ENCODE peak calls at places on chromosome 21, in six cellular contexts. One of them, this sample, is unnamed.

GRCh38 chr21:38234395-38235142 is 22.2 kb upstream of the KCNJ15 start:
- DNase-seq in AG10803: no peak
- DNase-seq in retinal pigment epithelial cell: no peak
- DNase-seq in astrocyte of the spinal cord: no peak
- DNase-seq in left ventricle myocardium inferior: no peak
- DNase-seq in brain microvascular endothelial cell: no peak
- DNase-seq in this sample: no peak

GRCh38 chr21:42847051-42847707 is 32.2 kb downstream of the WDR4 start:
- DNase-seq in AG10803: no peak
- DNase-seq in retinal pigment epithelial cell: no peak
- DNase-seq in astrocyte of the spinal cord: no peak
- DNase-seq in left ventricle myocardium inferior: peak; percentile 2
- DNase-seq in brain microvascular endothelial cell: no peak
- DNase-seq in this sample: no peak

GRCh38 chr21:42073140-42074099 is 2.3 kb downstream of the UMODL1 start:
- DNase-seq in AG10803: no peak
- DNase-seq in retinal pigment epithelial cell: no peak
- DNase-seq in astrocyte of the spinal cord: no peak
- DNase-seq in left ventricle myocardium inferior: no peak
- DNase-seq in brain microvascular endothelial cell: no peak
- DNase-seq in this sample: no peak

GRCh38 chr21:26441081-26441610 is 131.9 kb downstream of the CYYR1 start:
- DNase-seq in AG10803: no peak
- DNase-seq in retinal pigment epithelial cell: no peak
- DNase-seq in astrocyte of the spinal cord: no peak
- DNase-seq in left ventricle myocardium inferior: no peak
- DNase-seq in brain microvascular endothelial cell: no peak
- DNase-seq in this sample: no peak

GRCh38 chr21:45532826-45533730 is 9.2 kb downstream of the SLC19A1 start:
- DNase-seq in AG10803: no peak
- DNase-seq in retinal pigment epithelial cell: no peak
- DNase-seq in astrocyte of the spinal cord: no peak
- DNase-seq in left ventricle myocardium inferior: peak; percentile 15
- DNase-seq in brain microvascular endothelial cell: no peak
- DNase-seq in this sample: no peak

GRCh38 chr21:38850277-38850951 is 44.7 kb downstream of the ETS2 start:
- DNase-seq in AG10803: no peak
- DNase-seq in retinal pigment epithelial cell: no peak
- DNase-seq in astrocyte of the spinal cord: no peak
- DNase-seq in left ventricle myocardium inferior: no peak
- DNase-seq in brain microvascular endothelial cell: no peak
- DNase-seq in this sample: no peak

GRCh38 chr21:41581592-41582228 is 73.8 kb upstream of the TMPRSS2 start:
- DNase-seq in AG10803: no peak
- DNase-seq in retinal pigment epithelial cell: no peak
- DNase-seq in astrocyte of the spinal cord: no peak
- DNase-seq in left ventricle myocardium inferior: no peak
- DNase-seq in brain microvascular endothelial cell: no peak
- DNase-seq in this sample: no peak

GRCh38 chr21:39705849-39706248 is 39.1 kb upstream of the IGSF5 start:
- DNase-seq in AG10803: peak; percentile 27
- DNase-seq in retinal pigment epithelial cell: no peak
- DNase-seq in astrocyte of the spinal cord: peak; percentile 31
- DNase-seq in left ventricle myocardium inferior: no peak
- DNase-seq in brain microvascular endothelial cell: no peak
- DNase-seq in this sample: no peak

GRCh38 chr21:33451634-33452071 is 28.1 kb downstream of the TMEM50B start:
- DNase-seq in AG10803: peak; percentile 9
- DNase-seq in retinal pigment epithelial cell: no peak
- DNase-seq in astrocyte of the spinal cord: peak; percentile 7
- DNase-seq in left ventricle myocardium inferior: no peak
- DNase-seq in brain microvascular endothelial cell: no peak
- DNase-seq in this sample: no peak

GRCh38 chr21:26320541-26320940 is 150.0 kb upstream of the APP start:
- DNase-seq in AG10803: no peak
- DNase-seq in retinal pigment epithelial cell: no peak
- DNase-seq in astrocyte of the spinal cord: no peak
- DNase-seq in left ventricle myocardium inferior: no peak
- DNase-seq in brain microvascular endothelial cell: no peak
- DNase-seq in this sample: no peak

GRCh38 chr21:31597683-31598082 is 61.8 kb upstream of the SOD1 start:
- DNase-seq in AG10803: no peak
- DNase-seq in retinal pigment epithelial cell: no peak
- DNase-seq in astrocyte of the spinal cord: no peak
- DNase-seq in left ventricle myocardium inferior: no peak
- DNase-seq in brain microvascular endothelial cell: no peak
- DNase-seq in this sample: no peak

GRCh38 chr21:32457360-32457840 is 44.9 kb downstream of the EVA1C start:
- DNase-seq in AG10803: peak; percentile 23
- DNase-seq in retinal pigment epithelial cell: no peak
- DNase-seq in astrocyte of the spinal cord: no peak
- DNase-seq in left ventricle myocardium inferior: peak; percentile 43
- DNase-seq in brain microvascular endothelial cell: no peak
- DNase-seq in this sample: no peak

GRCh38 chr21:31557956-31558838 is 101.3 kb upstream of the SOD1 start:
- DNase-seq in AG10803: no peak
- DNase-seq in retinal pigment epithelial cell: no peak
- DNase-seq in astrocyte of the spinal cord: peak; percentile 28
- DNase-seq in left ventricle myocardium inferior: no peak
- DNase-seq in brain microvascular endothelial cell: peak; percentile 7
- DNase-seq in this sample: no peak

GRCh38 chr21:31735518-31735992 is 3.6 kb upstream of the SCAF4 start:
- DNase-seq in AG10803: no peak
- DNase-seq in retinal pigment epithelial cell: no peak
- DNase-seq in astrocyte of the spinal cord: no peak
- DNase-seq in left ventricle myocardium inferior: no peak
- DNase-seq in brain microvascular endothelial cell: no peak
- DNase-seq in this sample: no peak

GRCh38 chr21:46116189-46116845 is 18.4 kb downstream of the COL6A2 start:
- DNase-seq in AG10803: no peak
- DNase-seq in retinal pigment epithelial cell: no peak
- DNase-seq in astrocyte of the spinal cord: no peak
- DNase-seq in left ventricle myocardium inferior: peak; percentile 8
- DNase-seq in brain microvascular endothelial cell: no peak
- DNase-seq in this sample: no peak

GRCh38 chr21:45540601-45540970 is 1.7 kb downstream of the SLC19A1 start:
- DNase-seq in AG10803: no peak
- DNase-seq in retinal pigment epithelial cell: no peak
- DNase-seq in astrocyte of the spinal cord: no peak
- DNase-seq in left ventricle myocardium inferior: peak; percentile 13
- DNase-seq in brain microvascular endothelial cell: no peak
- DNase-seq in this sample: no peak

GRCh38 chr21:42157606-42158310 is 61.2 kb upstream of the ABCG1 start:
- DNase-seq in AG10803: no peak
- DNase-seq in retinal pigment epithelial cell: no peak
- DNase-seq in astrocyte of the spinal cord: no peak
- DNase-seq in left ventricle myocardium inferior: no peak
- DNase-seq in brain microvascular endothelial cell: no peak
- DNase-seq in this sample: no peak

GRCh38 chr21:29366532-29366931 is 67.8 kb downstream of the BACH1 start:
- DNase-seq in AG10803: no peak
- DNase-seq in retinal pigment epithelial cell: no peak
- DNase-seq in astrocyte of the spinal cord: no peak
- DNase-seq in left ventricle myocardium inferior: no peak
- DNase-seq in brain microvascular endothelial cell: no peak
- DNase-seq in this sample: no peak

GRCh38 chr21:32597205-32597604 is 11.9 kb upstream of the TCP10L start:
- DNase-seq in AG10803: peak; percentile 80
- DNase-seq in retinal pigment epithelial cell: no peak
- DNase-seq in astrocyte of the spinal cord: peak; percentile 73
- DNase-seq in left ventricle myocardium inferior: no peak
- DNase-seq in brain microvascular endothelial cell: peak; percentile 81
- DNase-seq in this sample: peak; percentile 83

GRCh38 chr21:33642896-33643657 is 776 bp downstream of the ITSN1 start:
- DNase-seq in AG10803: peak; percentile 31
- DNase-seq in retinal pigment epithelial cell: no peak
- DNase-seq in astrocyte of the spinal cord: no peak
- DNase-seq in left ventricle myocardium inferior: peak; percentile 42
- DNase-seq in brain microvascular endothelial cell: no peak
- DNase-seq in this sample: no peak

GRCh38 chr21:29326914-29327554 is 28.3 kb downstream of the BACH1 start:
- DNase-seq in AG10803: no peak
- DNase-seq in retinal pigment epithelial cell: no peak
- DNase-seq in astrocyte of the spinal cord: no peak
- DNase-seq in left ventricle myocardium inferior: no peak
- DNase-seq in brain microvascular endothelial cell: no peak
- DNase-seq in this sample: no peak

GRCh38 chr21:44313451-44313850 is 13.6 kb downstream of the PFKL start:
- DNase-seq in AG10803: no peak
- DNase-seq in retinal pigment epithelial cell: no peak
- DNase-seq in astrocyte of the spinal cord: no peak
- DNase-seq in left ventricle myocardium inferior: no peak
- DNase-seq in brain microvascular endothelial cell: no peak
- DNase-seq in this sample: no peak

GRCh38 chr21:44311108-44311507 is 11.3 kb downstream of the PFKL start:
- DNase-seq in AG10803: no peak
- DNase-seq in retinal pigment epithelial cell: no peak
- DNase-seq in astrocyte of the spinal cord: no peak
- DNase-seq in left ventricle myocardium inferior: no peak
- DNase-seq in brain microvascular endothelial cell: no peak
- DNase-seq in this sample: no peak

GRCh38 chr21:44310628-44311027 is 10.8 kb downstream of the PFKL start:
- DNase-seq in AG10803: no peak
- DNase-seq in retinal pigment epithelial cell: no peak
- DNase-seq in astrocyte of the spinal cord: no peak
- DNase-seq in left ventricle myocardium inferior: no peak
- DNase-seq in brain microvascular endothelial cell: no peak
- DNase-seq in this sample: no peak

GRCh38 chr21:44312716-44313115 is 12.9 kb downstream of the PFKL start:
- DNase-seq in AG10803: no peak
- DNase-seq in retinal pigment epithelial cell: no peak
- DNase-seq in astrocyte of the spinal cord: no peak
- DNase-seq in left ventricle myocardium inferior: no peak
- DNase-seq in brain microvascular endothelial cell: no peak
- DNase-seq in this sample: no peak

GRCh38 chr21:44312089-44312488 is 12.2 kb downstream of the PFKL start:
- DNase-seq in AG10803: no peak
- DNase-seq in retinal pigment epithelial cell: no peak
- DNase-seq in astrocyte of the spinal cord: no peak
- DNase-seq in left ventricle myocardium inferior: no peak
- DNase-seq in brain microvascular endothelial cell: no peak
- DNase-seq in this sample: no peak
- TF ChIP-seq CTCF in AG10803: no peak
- TF ChIP-seq CTCF in retinal pigment epithelial cell: no peak
- TF ChIP-seq CTCF in astrocyte of the spinal cord: no peak
- TF ChIP-seq CTCF in left ventricle myocardium inferior: no peak
- TF ChIP-seq CTCF in brain microvascular endothelial cell: no peak
- TF ChIP-seq CTCF in this sample: no peak

GRCh38 chr21:36149788-36150187 is 6.8 kb upstream of the DOP1B start:
- DNase-seq in AG10803: no peak
- DNase-seq in retinal pigment epithelial cell: no peak
- DNase-seq in astrocyte of the spinal cord: no peak
- DNase-seq in left ventricle myocardium inferior: no peak
- DNase-seq in brain microvascular endothelial cell: no peak
- DNase-seq in this sample: no peak

GRCh38 chr21:36141513-36141925 is 6.6 kb downstream of the CBR3 start:
- DNase-seq in AG10803: peak; percentile 77
- DNase-seq in retinal pigment epithelial cell: peak; percentile 65
- DNase-seq in astrocyte of the spinal cord: peak; percentile 86
- DNase-seq in left ventricle myocardium inferior: peak; percentile 24
- DNase-seq in brain microvascular endothelial cell: peak; percentile 72
- DNase-seq in this sample: peak; percentile 90

GRCh38 chr21:36147891-36148290 is 8.7 kb upstream of the DOP1B start:
- DNase-seq in AG10803: no peak
- DNase-seq in retinal pigment epithelial cell: no peak
- DNase-seq in astrocyte of the spinal cord: no peak
- DNase-seq in left ventricle myocardium inferior: no peak
- DNase-seq in brain microvascular endothelial cell: no peak
- DNase-seq in this sample: no peak

GRCh38 chr21:36148886-36149285 is 7.7 kb upstream of the DOP1B start:
- DNase-seq in AG10803: no peak
- DNase-seq in retinal pigment epithelial cell: no peak
- DNase-seq in astrocyte of the spinal cord: no peak
- DNase-seq in left ventricle myocardium inferior: no peak
- DNase-seq in brain microvascular endothelial cell: no peak
- DNase-seq in this sample: no peak

DNA sequence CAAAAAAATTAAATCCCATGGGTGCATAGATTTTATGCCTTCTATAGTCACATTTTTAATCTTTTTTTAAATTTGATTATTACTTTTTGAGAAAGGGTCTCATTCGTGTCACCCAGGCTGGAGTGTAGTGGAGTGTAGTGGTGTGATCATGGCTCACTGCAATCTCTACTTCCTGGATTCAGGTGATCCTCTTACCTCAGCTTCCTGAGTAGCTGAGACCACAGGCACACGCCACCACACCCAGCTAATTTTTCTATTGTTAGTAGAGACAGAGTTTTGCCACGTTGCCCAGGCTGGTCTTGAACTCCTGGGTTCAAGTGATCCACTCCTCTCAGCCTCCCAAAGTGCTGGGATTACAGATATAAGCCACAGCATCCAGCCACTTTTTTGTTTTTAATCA is 10.4 kb downstream of the CBR3 start:
- DNase-seq in AG10803: no peak
- DNase-seq in retinal pigment epithelial cell: no peak
- DNase-seq in astrocyte of the spinal cord: no peak
- DNase-seq in left ventricle myocardium inferior: no peak
- DNase-seq in brain microvascular endothelial cell: no peak
- DNase-seq in this sample: no peak
- TF ChIP-seq CTCF in AG10803: no peak
- TF ChIP-seq CTCF in retinal pigment epithelial cell: no peak
- TF ChIP-seq CTCF in astrocyte of the spinal cord: no peak
- TF ChIP-seq CTCF in left ventricle myocardium inferior: no peak
- TF ChIP-seq CTCF in brain microvascular endothelial cell: no peak
- TF ChIP-seq CTCF in this sample: no peak

DNA sequence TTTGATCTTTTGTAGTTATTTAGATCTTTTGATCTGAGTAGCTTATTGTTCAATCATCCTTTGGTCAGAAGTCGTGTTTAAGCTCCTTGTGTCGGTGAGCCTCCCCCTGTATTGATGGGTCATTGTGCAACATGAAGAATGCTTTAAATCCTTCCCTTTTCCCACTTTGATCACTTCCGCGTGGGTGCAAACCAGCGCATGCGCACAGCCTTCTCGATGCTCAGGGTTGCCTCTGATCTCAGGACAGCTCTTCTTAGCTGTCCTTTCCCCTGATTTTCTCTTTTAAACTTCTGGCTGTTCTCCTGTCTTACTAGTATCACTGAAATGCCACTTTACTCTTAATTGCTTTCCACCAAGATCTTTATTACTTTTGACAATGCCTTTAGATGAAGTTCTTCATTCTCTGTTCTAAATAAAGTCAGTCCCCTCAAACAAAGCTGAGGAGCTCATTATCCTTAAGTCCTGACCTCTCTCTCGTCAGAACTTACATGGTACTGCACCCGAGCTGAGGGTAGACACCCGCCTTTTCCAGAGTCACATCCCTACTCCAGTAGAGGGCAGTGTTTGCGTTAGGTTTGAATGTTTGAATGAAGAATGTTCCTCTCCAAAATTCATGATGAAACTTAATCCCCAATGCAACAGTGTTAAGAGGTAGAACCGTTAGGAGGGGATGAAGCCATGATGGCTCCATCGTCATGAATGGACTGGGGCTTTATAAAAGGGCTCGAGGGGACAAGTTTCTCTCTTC is 547.9 kb upstream of the TMPRSS15 start:
- DNase-seq in AG10803: no peak
- DNase-seq in retinal pigment epithelial cell: peak; percentile 27
- DNase-seq in astrocyte of the spinal cord: peak; percentile 12
- DNase-seq in left ventricle myocardium inferior: no peak
- DNase-seq in brain microvascular endothelial cell: no peak
- DNase-seq in this sample: peak; percentile 5
- TF ChIP-seq CTCF in AG10803: no peak
- TF ChIP-seq CTCF in retinal pigment epithelial cell: peak; percentile 59
- TF ChIP-seq CTCF in astrocyte of the spinal cord: peak; percentile 52
- TF ChIP-seq CTCF in left ventricle myocardium inferior: peak; percentile 61
- TF ChIP-seq CTCF in brain microvascular endothelial cell: peak; percentile 36
- TF ChIP-seq CTCF in this sample: peak; percentile 68

GRCh38 chr21:30463713-30464112 is 16.5 kb downstream of the KRTAP19-1 start:
- DNase-seq in AG10803: no peak
- DNase-seq in retinal pigment epithelial cell: no peak
- DNase-seq in astrocyte of the spinal cord: no peak
- DNase-seq in left ventricle myocardium inferior: no peak
- DNase-seq in brain microvascular endothelial cell: no peak
- DNase-seq in this sample: no peak
- TF ChIP-seq CTCF in AG10803: peak; percentile 15
- TF ChIP-seq CTCF in retinal pigment epithelial cell: peak; percentile 38
- TF ChIP-seq CTCF in astrocyte of the spinal cord: peak; percentile 33
- TF ChIP-seq CTCF in left ventricle myocardium inferior: peak; percentile 9
- TF ChIP-seq CTCF in brain microvascular endothelial cell: peak; percentile 48
- TF ChIP-seq CTCF in this sample: peak; percentile 63

This sample was measured in kidney epithelial cell.